ENCODE peak calls at places on chromosomes 4 and X, in seven cellular contexts. One of them, this sample, is unnamed.

GRCh38 chr4:141465151-141465550 is 171.2 kb upstream of the IL15 start:
- DNase-seq in H1: no peak
- DNase-seq in neuronal stem cell: no peak
- DNase-seq in mesendoderm: no peak
- DNase-seq in H9: no peak
- DNase-seq in mesenchymal stem cell: no peak
- DNase-seq in trophoblast cell: no peak
- DNase-seq in this sample: no peak

GRCh38 chr4:186190456-186191265 is 706 bp upstream of the CYP4V2 start:
- DNase-seq in H1: no peak
- DNase-seq in neuronal stem cell: no peak
- DNase-seq in mesendoderm: peak; percentile 33
- DNase-seq in H9: peak; percentile 50
- DNase-seq in mesenchymal stem cell: peak; percentile 43
- DNase-seq in trophoblast cell: no peak
- DNase-seq in this sample: no peak

GRCh38 chr4:118969359-118969758 is 80.7 kb downstream of the SYNPO2 start:
- DNase-seq in H1: no peak
- DNase-seq in neuronal stem cell: no peak
- DNase-seq in mesendoderm: peak; percentile 44
- DNase-seq in H9: no peak
- DNase-seq in mesenchymal stem cell: peak; percentile 70
- DNase-seq in trophoblast cell: no peak
- DNase-seq in this sample: peak; percentile 82

GRCh38 chr4:8325284-8325973 is 55.9 kb downstream of the HTRA3 start:
- DNase-seq in H1: no peak
- DNase-seq in neuronal stem cell: no peak
- DNase-seq in mesendoderm: no peak
- DNase-seq in H9: peak; percentile 18
- DNase-seq in mesenchymal stem cell: no peak
- DNase-seq in trophoblast cell: no peak
- DNase-seq in this sample: no peak

GRCh38 chr4:114025176-114025777 is 45.8 kb upstream of the ARSJ start:
- DNase-seq in H1: no peak
- DNase-seq in neuronal stem cell: no peak
- DNase-seq in mesendoderm: no peak
- DNase-seq in H9: no peak
- DNase-seq in mesenchymal stem cell: no peak
- DNase-seq in trophoblast cell: no peak
- DNase-seq in this sample: no peak

GRCh38 chrX:119516157-119516702 is 48.0 kb downstream of the SLC25A5 start:
- DNase-seq in H1: no peak
- DNase-seq in neuronal stem cell: peak; percentile 49
- DNase-seq in mesendoderm: peak; percentile 80
- DNase-seq in H9: peak; percentile 49
- DNase-seq in mesenchymal stem cell: peak; percentile 70
- DNase-seq in trophoblast cell: peak; percentile 29
- DNase-seq in this sample: peak; percentile 69

GRCh38 chrX:136453771-136454170 is 34.0 kb upstream of the BRS3 start:
- DNase-seq in H1: no peak
- DNase-seq in neuronal stem cell: no peak
- DNase-seq in mesendoderm: no peak
- DNase-seq in H9: no peak
- DNase-seq in mesenchymal stem cell: no peak
- DNase-seq in trophoblast cell: no peak
- DNase-seq in this sample: no peak

GRCh38 chr4:87209696-87210095 is 10.7 kb downstream of the KLHL8 start:
- DNase-seq in H1: no peak
- DNase-seq in neuronal stem cell: no peak
- DNase-seq in mesendoderm: no peak
- DNase-seq in H9: no peak
- DNase-seq in mesenchymal stem cell: no peak
- DNase-seq in trophoblast cell: no peak
- DNase-seq in this sample: no peak

GRCh38 chrX:4805559-4805958 is 1092.1 kb upstream of the PRKX start:
- DNase-seq in H1: no peak
- DNase-seq in neuronal stem cell: no peak
- DNase-seq in mesendoderm: no peak
- DNase-seq in H9: no peak
- DNase-seq in mesenchymal stem cell: no peak
- DNase-seq in trophoblast cell: no peak
- DNase-seq in this sample: no peak

GRCh38 chr4:74325886-74326285 is 17.6 kb downstream of the EPGN start:
- DNase-seq in H1: no peak
- DNase-seq in neuronal stem cell: no peak
- DNase-seq in mesendoderm: no peak
- DNase-seq in H9: no peak
- DNase-seq in mesenchymal stem cell: no peak
- DNase-seq in trophoblast cell: no peak
- DNase-seq in this sample: no peak

GRCh38 chr4:55947254-55947882 is 1.4 kb upstream of the CEP135 start:
- DNase-seq in H1: no peak
- DNase-seq in neuronal stem cell: no peak
- DNase-seq in mesendoderm: no peak
- DNase-seq in H9: no peak
- DNase-seq in mesenchymal stem cell: peak; percentile 53
- DNase-seq in trophoblast cell: no peak
- DNase-seq in this sample: peak; percentile 36

GRCh38 chr4:38695844-38696243 is 31.8 kb downstream of the KLF3 start:
- DNase-seq in H1: no peak
- DNase-seq in neuronal stem cell: no peak
- DNase-seq in mesendoderm: no peak
- DNase-seq in H9: no peak
- DNase-seq in mesenchymal stem cell: no peak
- DNase-seq in trophoblast cell: no peak
- DNase-seq in this sample: no peak

GRCh38 chr4:72313121-72313520 is 255.9 kb downstream of the ADAMTS3 start:
- DNase-seq in H1: no peak
- DNase-seq in neuronal stem cell: no peak
- DNase-seq in mesendoderm: peak; percentile 11
- DNase-seq in H9: no peak
- DNase-seq in mesenchymal stem cell: no peak
- DNase-seq in trophoblast cell: no peak
- DNase-seq in this sample: no peak

GRCh38 chr4:161952382-161952781 is 211.4 kb downstream of the FSTL5 start:
- DNase-seq in H1: no peak
- DNase-seq in neuronal stem cell: no peak
- DNase-seq in mesendoderm: no peak
- DNase-seq in H9: no peak
- DNase-seq in mesenchymal stem cell: no peak
- DNase-seq in trophoblast cell: no peak
- DNase-seq in this sample: no peak

DNA sequence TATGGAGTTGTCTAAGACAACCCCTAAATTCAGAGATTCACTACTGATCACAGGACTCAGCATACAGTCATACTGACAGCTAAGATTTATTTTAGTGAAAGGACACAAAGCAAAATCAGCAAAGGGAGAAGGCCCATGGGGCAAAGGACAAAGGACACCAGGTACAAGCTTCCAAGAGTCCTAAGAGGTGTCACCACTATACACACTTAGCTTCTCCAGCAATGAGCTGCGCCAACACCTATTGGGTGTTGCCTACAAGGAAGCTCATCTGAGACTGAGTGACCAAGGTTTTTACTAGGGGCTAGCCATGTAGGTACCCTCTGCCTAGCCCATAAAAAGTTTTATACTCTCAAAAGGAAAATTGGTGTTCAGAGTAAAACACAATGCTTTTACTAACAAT is 55.4 kb upstream of the PABPC1L2A start:
- DNase-seq in H1: no peak
- DNase-seq in neuronal stem cell: no peak
- DNase-seq in mesendoderm: no peak
- DNase-seq in H9: no peak
- DNase-seq in mesenchymal stem cell: no peak
- DNase-seq in trophoblast cell: no peak
- DNase-seq in this sample: no peak
- H2BK120ac ChIP-seq in H1: no peak overlapping the region
- H2BK120ac ChIP-seq in neuronal stem cell: no peak overlapping the region
- H2BK120ac ChIP-seq in mesendoderm: no peak overlapping the region
- H2BK120ac ChIP-seq in H9: no peak overlapping the region
- H2BK120ac ChIP-seq in mesenchymal stem cell: no peak overlapping the region
- H2BK120ac ChIP-seq in trophoblast cell: no peak overlapping the region
- H2BK120ac ChIP-seq in this sample: no peak overlapping the region

DNA sequence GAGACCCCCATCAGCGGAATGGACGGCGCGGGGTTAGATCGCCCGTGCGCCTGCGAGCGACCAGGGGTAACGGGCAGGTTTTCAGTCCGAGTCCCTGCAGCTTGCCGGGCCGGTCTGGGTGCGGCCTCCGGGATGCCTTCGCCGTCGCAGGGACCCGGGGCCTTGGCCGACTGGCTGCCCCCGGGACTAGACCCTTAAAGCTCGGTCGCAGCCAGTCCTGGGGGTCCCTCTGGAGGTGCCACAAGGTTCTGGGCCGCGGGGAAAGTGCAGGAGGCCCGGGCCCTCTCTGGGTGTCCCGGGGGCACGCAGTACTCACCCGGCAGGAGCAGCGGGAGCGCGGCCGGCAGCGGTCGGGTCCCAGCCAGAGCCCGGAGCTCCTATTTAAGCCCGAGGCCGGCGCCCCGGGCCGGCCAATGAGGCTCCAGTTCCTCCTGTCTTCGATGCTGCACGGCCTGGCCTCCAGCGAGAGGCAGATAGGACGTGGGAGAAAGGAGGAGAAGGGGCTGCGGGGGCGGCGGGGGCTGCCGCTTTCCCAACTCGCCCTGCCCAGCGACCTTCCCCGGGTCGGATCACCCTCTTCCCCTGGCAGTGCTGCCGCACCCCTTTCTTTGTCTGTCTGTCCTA is at the start of gene SPON2:
- DNase-seq in H1: no peak
- DNase-seq in neuronal stem cell: peak; percentile 47
- DNase-seq in mesendoderm: peak; percentile 44
- DNase-seq in H9: peak; percentile 56
- DNase-seq in mesenchymal stem cell: peak; percentile 89
- DNase-seq in trophoblast cell: no peak
- DNase-seq in this sample: peak; percentile 27
- H2BK120ac ChIP-seq in H1: no peak within 1 kb of the TSS
- H2BK120ac ChIP-seq in neuronal stem cell: peak within 1 kb of the TSS; percentile 47
- H2BK120ac ChIP-seq in mesendoderm: no peak within 1 kb of the TSS
- H2BK120ac ChIP-seq in H9: no peak within 1 kb of the TSS
- H2BK120ac ChIP-seq in mesenchymal stem cell: peak within 1 kb of the TSS; percentile 99
- H2BK120ac ChIP-seq in trophoblast cell: no peak within 1 kb of the TSS
- H2BK120ac ChIP-seq in this sample: peak within 1 kb of the TSS; percentile 69

GRCh38 chrX:13900351-13900750 is 83.5 kb upstream of the GPM6B start:
- DNase-seq in H1: no peak
- DNase-seq in neuronal stem cell: no peak
- DNase-seq in mesendoderm: no peak
- DNase-seq in H9: no peak
- DNase-seq in mesenchymal stem cell: no peak
- DNase-seq in trophoblast cell: no peak
- DNase-seq in this sample: no peak
- H2BK120ac ChIP-seq in H1: no peak overlapping the region
- H2BK120ac ChIP-seq in neuronal stem cell: no peak overlapping the region
- H2BK120ac ChIP-seq in mesendoderm: no peak overlapping the region
- H2BK120ac ChIP-seq in H9: no peak overlapping the region
- H2BK120ac ChIP-seq in mesenchymal stem cell: no peak overlapping the region
- H2BK120ac ChIP-seq in trophoblast cell: no peak overlapping the region
- H2BK120ac ChIP-seq in this sample: no peak overlapping the region

DNA sequence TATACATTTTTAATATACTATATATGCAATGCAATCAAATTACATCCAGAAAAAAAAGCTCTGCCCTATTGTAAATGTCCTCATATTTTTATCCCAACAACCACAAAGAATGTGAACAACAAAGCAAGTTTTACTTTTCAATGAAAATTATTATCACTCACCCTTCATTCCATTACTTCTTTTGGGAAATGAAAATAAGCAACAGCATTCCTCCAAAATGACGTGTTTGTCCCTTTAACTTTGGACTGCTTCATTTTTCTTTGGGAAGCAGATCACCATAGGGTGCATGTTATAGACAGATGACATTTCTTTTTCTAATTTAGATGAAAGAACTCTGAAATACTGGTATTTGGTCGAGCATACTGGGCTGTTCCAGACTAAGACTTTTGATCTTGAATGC is 667.1 kb upstream of the BOD1L1 start:
- DNase-seq in H1: no peak
- DNase-seq in neuronal stem cell: no peak
- DNase-seq in mesendoderm: no peak
- DNase-seq in H9: no peak
- DNase-seq in mesenchymal stem cell: no peak
- DNase-seq in trophoblast cell: no peak
- DNase-seq in this sample: peak; percentile 23
- H2BK120ac ChIP-seq in H1: no peak overlapping the region
- H2BK120ac ChIP-seq in neuronal stem cell: no peak overlapping the region
- H2BK120ac ChIP-seq in mesendoderm: no peak overlapping the region
- H2BK120ac ChIP-seq in H9: no peak overlapping the region
- H2BK120ac ChIP-seq in mesenchymal stem cell: no peak overlapping the region
- H2BK120ac ChIP-seq in trophoblast cell: no peak overlapping the region
- H2BK120ac ChIP-seq in this sample: no peak overlapping the region

DNA sequence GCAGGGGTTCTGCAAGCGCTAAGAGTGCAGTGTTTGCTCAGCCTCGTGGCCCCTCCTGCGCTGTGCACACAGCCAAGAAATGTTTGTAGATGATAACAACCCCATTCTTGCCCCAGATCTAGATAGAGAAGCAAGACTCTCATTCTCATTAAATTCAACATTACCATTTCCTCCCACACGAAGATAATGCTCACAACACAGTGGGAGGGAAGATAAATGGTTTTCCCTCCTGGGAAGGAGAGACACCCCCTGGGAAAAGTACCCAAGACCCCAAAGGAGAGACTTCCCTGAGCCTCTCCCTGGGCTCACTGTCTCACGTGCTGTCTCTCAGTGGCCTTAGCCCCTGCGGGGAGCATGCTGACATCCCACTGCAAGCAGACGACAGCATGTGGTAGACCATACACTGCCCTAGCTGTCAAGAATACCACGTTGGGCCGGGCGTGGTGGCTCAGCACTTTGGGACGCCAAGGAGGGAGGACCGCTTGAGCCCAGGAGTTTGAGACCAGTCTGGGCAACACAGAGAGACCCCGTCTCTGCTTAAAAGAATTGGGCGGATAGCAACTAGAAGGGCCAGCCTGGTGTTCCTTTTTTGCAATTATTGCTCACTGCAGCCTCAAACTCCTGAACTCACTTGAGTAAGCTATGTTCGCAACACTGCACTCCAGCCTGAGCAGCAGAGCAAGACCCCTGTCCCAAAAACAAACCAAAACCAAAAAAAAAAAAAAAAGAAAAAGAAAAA is 34.9 kb upstream of the IQSEC2 start:
- DNase-seq in H1: no peak
- DNase-seq in neuronal stem cell: no peak
- DNase-seq in mesendoderm: no peak
- DNase-seq in H9: no peak
- DNase-seq in mesenchymal stem cell: no peak
- DNase-seq in trophoblast cell: no peak
- DNase-seq in this sample: no peak
- H2BK120ac ChIP-seq in H1: no peak overlapping the region
- H2BK120ac ChIP-seq in neuronal stem cell: no peak overlapping the region
- H2BK120ac ChIP-seq in mesendoderm: no peak overlapping the region
- H2BK120ac ChIP-seq in H9: no peak overlapping the region
- H2BK120ac ChIP-seq in mesenchymal stem cell: no peak overlapping the region
- H2BK120ac ChIP-seq in trophoblast cell: no peak overlapping the region
- H2BK120ac ChIP-seq in this sample: no peak overlapping the region

GRCh38 chr4:70291341-70291740 is 43.4 kb upstream of the CABS1 start:
- DNase-seq in H1: no peak
- DNase-seq in neuronal stem cell: no peak
- DNase-seq in mesendoderm: no peak
- DNase-seq in H9: no peak
- DNase-seq in mesenchymal stem cell: no peak
- DNase-seq in trophoblast cell: no peak
- DNase-seq in this sample: no peak
- H2BK120ac ChIP-seq in H1: no peak overlapping the region
- H2BK120ac ChIP-seq in neuronal stem cell: no peak overlapping the region
- H2BK120ac ChIP-seq in mesendoderm: no peak overlapping the region
- H2BK120ac ChIP-seq in H9: no peak overlapping the region
- H2BK120ac ChIP-seq in mesenchymal stem cell: no peak overlapping the region
- H2BK120ac ChIP-seq in trophoblast cell: no peak overlapping the region
- H2BK120ac ChIP-seq in this sample: no peak overlapping the region

GRCh38 chrX:153602621-153603020 is 3.7 kb upstream of the CCNQ start:
- DNase-seq in H1: no peak
- DNase-seq in neuronal stem cell: no peak
- DNase-seq in mesendoderm: no peak
- DNase-seq in H9: no peak
- DNase-seq in mesenchymal stem cell: no peak
- DNase-seq in trophoblast cell: no peak
- DNase-seq in this sample: no peak
- H2BK120ac ChIP-seq in H1: no peak overlapping the region
- H2BK120ac ChIP-seq in neuronal stem cell: no peak overlapping the region
- H2BK120ac ChIP-seq in mesendoderm: no peak overlapping the region
- H2BK120ac ChIP-seq in H9: no peak overlapping the region
- H2BK120ac ChIP-seq in mesenchymal stem cell: no peak overlapping the region
- H2BK120ac ChIP-seq in trophoblast cell: no peak overlapping the region
- H2BK120ac ChIP-seq in this sample: no peak overlapping the region

This sample was measured in IMR-90.